ENCODE peak calls at places on chromosomes 2 and 18, in nine cellular contexts. One of them, this sample, is unnamed.

GRCh38 chr18:3725100-3725499 is 275.1 kb downstream of the TGIF1 start:
- ATAC-seq in heart right ventricle: no peak
- ATAC-seq in natural killer cell: no peak
- ATAC-seq in T-cell: no peak
- ATAC-seq in IMR-90: no peak
- ATAC-seq in aorta: no peak
- ATAC-seq in body of pancreas: no peak
- ATAC-seq in Right ventricle myocardium superior: no peak
- ATAC-seq in HepG2: no peak
- ATAC-seq in this sample: no peak

GRCh38 chr18:79576686-79577351 is 102.8 kb upstream of the CTDP1 start:
- ATAC-seq in heart right ventricle: peak; percentile 72
- ATAC-seq in natural killer cell: no peak
- ATAC-seq in T-cell: no peak
- ATAC-seq in IMR-90: peak; percentile 28
- ATAC-seq in aorta: peak; percentile 11
- ATAC-seq in body of pancreas: peak; percentile 76
- ATAC-seq in Right ventricle myocardium superior: peak; percentile 86
- ATAC-seq in HepG2: no peak
- ATAC-seq in this sample: peak; percentile 14

GRCh38 chr2:25854613-25855012 is 23.7 kb downstream of the ASXL2 start:
- ATAC-seq in heart right ventricle: no peak
- ATAC-seq in natural killer cell: no peak
- ATAC-seq in T-cell: no peak
- ATAC-seq in IMR-90: no peak
- ATAC-seq in aorta: no peak
- ATAC-seq in body of pancreas: no peak
- ATAC-seq in Right ventricle myocardium superior: no peak
- ATAC-seq in HepG2: no peak
- ATAC-seq in this sample: no peak

GRCh38 chr2:36579297-36579664 is 18.7 kb downstream of the FEZ2 start:
- ATAC-seq in heart right ventricle: no peak
- ATAC-seq in natural killer cell: no peak
- ATAC-seq in T-cell: no peak
- ATAC-seq in IMR-90: no peak
- ATAC-seq in aorta: no peak
- ATAC-seq in body of pancreas: no peak
- ATAC-seq in Right ventricle myocardium superior: no peak
- ATAC-seq in HepG2: peak; percentile 30
- ATAC-seq in this sample: no peak

GRCh38 chr2:128466377-128467175 is 147.9 kb upstream of the HS6ST1 start:
- ATAC-seq in heart right ventricle: peak; percentile 95
- ATAC-seq in natural killer cell: no peak
- ATAC-seq in T-cell: no peak
- ATAC-seq in IMR-90: no peak
- ATAC-seq in aorta: peak; percentile 90
- ATAC-seq in body of pancreas: peak; percentile 40
- ATAC-seq in Right ventricle myocardium superior: peak; percentile 90
- ATAC-seq in HepG2: no peak
- ATAC-seq in this sample: peak; percentile 88

GRCh38 chr18:79432376-79433120 is 36.8 kb downstream of the NFATC1 start:
- ATAC-seq in heart right ventricle: no peak
- ATAC-seq in natural killer cell: no peak
- ATAC-seq in T-cell: no peak
- ATAC-seq in IMR-90: no peak
- ATAC-seq in aorta: no peak
- ATAC-seq in body of pancreas: no peak
- ATAC-seq in Right ventricle myocardium superior: no peak
- ATAC-seq in HepG2: no peak
- ATAC-seq in this sample: no peak

GRCh38 chr2:66548422-66548821 is 113.5 kb downstream of the MEIS1 start:
- ATAC-seq in heart right ventricle: no peak
- ATAC-seq in natural killer cell: no peak
- ATAC-seq in T-cell: no peak
- ATAC-seq in IMR-90: no peak
- ATAC-seq in aorta: no peak
- ATAC-seq in body of pancreas: no peak
- ATAC-seq in Right ventricle myocardium superior: no peak
- ATAC-seq in HepG2: no peak
- ATAC-seq in this sample: peak; percentile 67

GRCh38 chr18:23887493-23887892 is 127.1 kb upstream of the TTC39C start:
- ATAC-seq in heart right ventricle: no peak
- ATAC-seq in natural killer cell: no peak
- ATAC-seq in T-cell: no peak
- ATAC-seq in IMR-90: peak; percentile 28
- ATAC-seq in aorta: no peak
- ATAC-seq in body of pancreas: no peak
- ATAC-seq in Right ventricle myocardium superior: no peak
- ATAC-seq in HepG2: no peak
- ATAC-seq in this sample: no peak

GRCh38 chr2:68907923-68908253 is 36.7 kb upstream of the BMP10 start:
- ATAC-seq in heart right ventricle: no peak
- ATAC-seq in natural killer cell: no peak
- ATAC-seq in T-cell: peak; percentile 26
- ATAC-seq in IMR-90: no peak
- ATAC-seq in aorta: no peak
- ATAC-seq in body of pancreas: no peak
- ATAC-seq in Right ventricle myocardium superior: no peak
- ATAC-seq in HepG2: no peak
- ATAC-seq in this sample: no peak

GRCh38 chr2:232761301-232761907 is 15.0 kb downstream of the KCNJ13 start:
- ATAC-seq in heart right ventricle: no peak
- ATAC-seq in natural killer cell: peak; percentile 57
- ATAC-seq in T-cell: peak; percentile 53
- ATAC-seq in IMR-90: no peak
- ATAC-seq in aorta: no peak
- ATAC-seq in body of pancreas: no peak
- ATAC-seq in Right ventricle myocardium superior: no peak
- ATAC-seq in HepG2: peak; percentile 69
- ATAC-seq in this sample: peak; percentile 66

GRCh38 chr2:128457006-128457604 is 138.4 kb upstream of the HS6ST1 start:
- ATAC-seq in heart right ventricle: no peak
- ATAC-seq in natural killer cell: no peak
- ATAC-seq in T-cell: no peak
- ATAC-seq in IMR-90: no peak
- ATAC-seq in aorta: no peak
- ATAC-seq in body of pancreas: no peak
- ATAC-seq in Right ventricle myocardium superior: no peak
- ATAC-seq in HepG2: peak; percentile 43
- ATAC-seq in this sample: no peak

GRCh38 chr2:215598376-215598975 is 162.6 kb upstream of the FN1 start:
- ATAC-seq in heart right ventricle: no peak
- ATAC-seq in natural killer cell: no peak
- ATAC-seq in T-cell: no peak
- ATAC-seq in IMR-90: peak; percentile 70
- ATAC-seq in aorta: no peak
- ATAC-seq in body of pancreas: no peak
- ATAC-seq in Right ventricle myocardium superior: no peak
- ATAC-seq in HepG2: no peak
- ATAC-seq in this sample: no peak

GRCh38 chr2:63425606-63426005 is 162.7 kb downstream of the WDPCP start:
- ATAC-seq in heart right ventricle: no peak
- ATAC-seq in natural killer cell: no peak
- ATAC-seq in T-cell: no peak
- ATAC-seq in IMR-90: peak; percentile 71
- ATAC-seq in aorta: no peak
- ATAC-seq in body of pancreas: no peak
- ATAC-seq in Right ventricle myocardium superior: no peak
- ATAC-seq in HepG2: no peak
- ATAC-seq in this sample: no peak

GRCh38 chr2:38214209-38214717 is 138.3 kb upstream of the CYP1B1 start:
- ATAC-seq in heart right ventricle: no peak
- ATAC-seq in natural killer cell: no peak
- ATAC-seq in T-cell: peak; percentile 73
- ATAC-seq in IMR-90: no peak
- ATAC-seq in aorta: no peak
- ATAC-seq in body of pancreas: no peak
- ATAC-seq in Right ventricle myocardium superior: no peak
- ATAC-seq in HepG2: no peak
- ATAC-seq in this sample: no peak

GRCh38 chr18:22207022-22207758 is 37.8 kb downstream of the GATA6 start:
- ATAC-seq in heart right ventricle: peak; percentile 29
- ATAC-seq in natural killer cell: no peak
- ATAC-seq in T-cell: no peak
- ATAC-seq in IMR-90: peak; percentile 17
- ATAC-seq in aorta: peak; percentile 57
- ATAC-seq in body of pancreas: peak; percentile 19
- ATAC-seq in Right ventricle myocardium superior: peak; percentile 76
- ATAC-seq in HepG2: no peak
- ATAC-seq in this sample: no peak

GRCh38 chr18:56997200-56997599 is 149.7 kb upstream of the BOD1L2 start:
- ATAC-seq in heart right ventricle: no peak
- ATAC-seq in natural killer cell: no peak
- ATAC-seq in T-cell: no peak
- ATAC-seq in IMR-90: no peak
- ATAC-seq in aorta: no peak
- ATAC-seq in body of pancreas: no peak
- ATAC-seq in Right ventricle myocardium superior: no peak
- ATAC-seq in HepG2: no peak
- ATAC-seq in this sample: no peak

GRCh38 chr2:131413785-131414184 is 49.8 kb upstream of the RAB6D start:
- ATAC-seq in heart right ventricle: no peak
- ATAC-seq in natural killer cell: no peak
- ATAC-seq in T-cell: no peak
- ATAC-seq in IMR-90: no peak
- ATAC-seq in aorta: no peak
- ATAC-seq in body of pancreas: no peak
- ATAC-seq in Right ventricle myocardium superior: no peak
- ATAC-seq in HepG2: peak; percentile 94
- ATAC-seq in this sample: no peak

GRCh38 chr2:188132385-188132784 is 159.3 kb upstream of the GULP1 start:
- ATAC-seq in heart right ventricle: peak; percentile 75
- ATAC-seq in natural killer cell: no peak
- ATAC-seq in T-cell: no peak
- ATAC-seq in IMR-90: no peak
- ATAC-seq in aorta: no peak
- ATAC-seq in body of pancreas: no peak
- ATAC-seq in Right ventricle myocardium superior: peak; percentile 98
- ATAC-seq in HepG2: peak; percentile 56
- ATAC-seq in this sample: no peak

GRCh38 chr2:227058888-227059399 is 105.1 kb downstream of the COL4A4 start:
- ATAC-seq in heart right ventricle: no peak
- ATAC-seq in natural killer cell: no peak
- ATAC-seq in T-cell: no peak
- ATAC-seq in IMR-90: no peak
- ATAC-seq in aorta: no peak
- ATAC-seq in body of pancreas: peak; percentile 72
- ATAC-seq in Right ventricle myocardium superior: no peak
- ATAC-seq in HepG2: no peak
- ATAC-seq in this sample: no peak

GRCh38 chr2:195331124-195331523 is 325.9 kb upstream of the SLC39A10 start:
- ATAC-seq in heart right ventricle: no peak
- ATAC-seq in natural killer cell: no peak
- ATAC-seq in T-cell: no peak
- ATAC-seq in IMR-90: no peak
- ATAC-seq in aorta: no peak
- ATAC-seq in body of pancreas: no peak
- ATAC-seq in Right ventricle myocardium superior: no peak
- ATAC-seq in HepG2: no peak
- ATAC-seq in this sample: no peak

GRCh38 chr2:227228061-227228667 is 63.7 kb downstream of the COL4A3 start:
- ATAC-seq in heart right ventricle: peak; percentile 87
- ATAC-seq in natural killer cell: no peak
- ATAC-seq in T-cell: no peak
- ATAC-seq in IMR-90: no peak
- ATAC-seq in aorta: peak; percentile 56
- ATAC-seq in body of pancreas: peak; percentile 58
- ATAC-seq in Right ventricle myocardium superior: peak; percentile 96
- ATAC-seq in HepG2: peak; percentile 31
- ATAC-seq in this sample: peak; percentile 54

GRCh38 chr2:37366773-37367172 is 22.3 kb downstream of the QPCT start:
- ATAC-seq in heart right ventricle: no peak
- ATAC-seq in natural killer cell: peak; percentile 33
- ATAC-seq in T-cell: peak; percentile 23
- ATAC-seq in IMR-90: no peak
- ATAC-seq in aorta: no peak
- ATAC-seq in body of pancreas: no peak
- ATAC-seq in Right ventricle myocardium superior: no peak
- ATAC-seq in HepG2: no peak
- ATAC-seq in this sample: peak; percentile 43

GRCh38 chr2:240461471-240462072 is 26.1 kb downstream of the GPC1 start:
- ATAC-seq in heart right ventricle: no peak
- ATAC-seq in natural killer cell: no peak
- ATAC-seq in T-cell: no peak
- ATAC-seq in IMR-90: no peak
- ATAC-seq in aorta: no peak
- ATAC-seq in body of pancreas: no peak
- ATAC-seq in Right ventricle myocardium superior: no peak
- ATAC-seq in HepG2: no peak
- ATAC-seq in this sample: no peak

GRCh38 chr18:48791636-48792105 is 159.1 kb downstream of the SMAD7 start:
- ATAC-seq in heart right ventricle: no peak
- ATAC-seq in natural killer cell: no peak
- ATAC-seq in T-cell: no peak
- ATAC-seq in IMR-90: no peak
- ATAC-seq in aorta: no peak
- ATAC-seq in body of pancreas: no peak
- ATAC-seq in Right ventricle myocardium superior: no peak
- ATAC-seq in HepG2: no peak
- ATAC-seq in this sample: peak; percentile 28

GRCh38 chr2:211748339-211748738 is 790.3 kb downstream of the ERBB4 start:
- ATAC-seq in heart right ventricle: no peak
- ATAC-seq in natural killer cell: no peak
- ATAC-seq in T-cell: no peak
- ATAC-seq in IMR-90: no peak
- ATAC-seq in aorta: no peak
- ATAC-seq in body of pancreas: no peak
- ATAC-seq in Right ventricle myocardium superior: no peak
- ATAC-seq in HepG2: no peak
- ATAC-seq in this sample: no peak